ENCODE peak calls at places on chromosomes 2 and 18, in seven cellular contexts. One of them, this sample, is unnamed.

GRCh38 chr2:218781691-218782528 is at the start of gene CYP27A1:
- DNase-seq in NCI-H226: no peak
- DNase-seq in NCI-H1694 treated with DMSO at 0.1 percent for 48 hours: no peak
- DNase-seq in iris pigment epithelial cell: peak; percentile 27
- DNase-seq in ovary: peak; percentile 59
- DNase-seq in KG1: no peak
- DNase-seq in activated gamma-delta T cell treated with Interleukin-2 at 50 U/mL for 16 hours: no peak
- DNase-seq in this sample: no peak

GRCh38 chr2:242030226-242030575 is 160.7 kb downstream of the RTP5 start:
- DNase-seq in NCI-H226: no peak
- DNase-seq in NCI-H1694 treated with DMSO at 0.1 percent for 48 hours: no peak
- DNase-seq in iris pigment epithelial cell: no peak
- DNase-seq in ovary: no peak
- DNase-seq in KG1: no peak
- DNase-seq in activated gamma-delta T cell treated with Interleukin-2 at 50 U/mL for 16 hours: no peak
- DNase-seq in this sample: no peak

GRCh38 chr2:109402180-109402579 is 211.6 kb downstream of the SEPTIN10 start:
- DNase-seq in NCI-H226: no peak
- DNase-seq in NCI-H1694 treated with DMSO at 0.1 percent for 48 hours: no peak
- DNase-seq in iris pigment epithelial cell: no peak
- DNase-seq in ovary: no peak
- DNase-seq in KG1: no peak
- DNase-seq in activated gamma-delta T cell treated with Interleukin-2 at 50 U/mL for 16 hours: no peak
- DNase-seq in this sample: no peak

GRCh38 chr2:179745615-179746263 is 115.7 kb downstream of the ZNF385B start:
- DNase-seq in NCI-H226: no peak
- DNase-seq in NCI-H1694 treated with DMSO at 0.1 percent for 48 hours: no peak
- DNase-seq in iris pigment epithelial cell: no peak
- DNase-seq in ovary: no peak
- DNase-seq in KG1: no peak
- DNase-seq in activated gamma-delta T cell treated with Interleukin-2 at 50 U/mL for 16 hours: no peak
- DNase-seq in this sample: no peak

GRCh38 chr18:55863876-55864275 is 275.9 kb upstream of the TCF4 start:
- DNase-seq in NCI-H226: no peak
- DNase-seq in NCI-H1694 treated with DMSO at 0.1 percent for 48 hours: peak; percentile 96
- DNase-seq in iris pigment epithelial cell: no peak
- DNase-seq in ovary: no peak
- DNase-seq in KG1: no peak
- DNase-seq in activated gamma-delta T cell treated with Interleukin-2 at 50 U/mL for 16 hours: no peak
- DNase-seq in this sample: no peak

GRCh38 chr2:217897816-217898806 is 104.7 kb downstream of the TNS1 start:
- DNase-seq in NCI-H226: no peak
- DNase-seq in NCI-H1694 treated with DMSO at 0.1 percent for 48 hours: no peak
- DNase-seq in iris pigment epithelial cell: no peak
- DNase-seq in ovary: no peak
- DNase-seq in KG1: no peak
- DNase-seq in activated gamma-delta T cell treated with Interleukin-2 at 50 U/mL for 16 hours: no peak
- DNase-seq in this sample: no peak

GRCh38 chr2:11784747-11785610 is 38.5 kb downstream of the LPIN1 start:
- DNase-seq in NCI-H226: no peak
- DNase-seq in NCI-H1694 treated with DMSO at 0.1 percent for 48 hours: peak; percentile 22
- DNase-seq in iris pigment epithelial cell: peak; percentile 36
- DNase-seq in ovary: peak; percentile 61
- DNase-seq in KG1: no peak
- DNase-seq in activated gamma-delta T cell treated with Interleukin-2 at 50 U/mL for 16 hours: peak; percentile 37
- DNase-seq in this sample: peak; percentile 45

GRCh38 chr2:1742680-1743395 is 1.5 kb downstream of the PXDN start:
- DNase-seq in NCI-H226: peak; percentile 91
- DNase-seq in NCI-H1694 treated with DMSO at 0.1 percent for 48 hours: no peak
- DNase-seq in iris pigment epithelial cell: peak; percentile 97
- DNase-seq in ovary: peak; percentile 87
- DNase-seq in KG1: no peak
- DNase-seq in activated gamma-delta T cell treated with Interleukin-2 at 50 U/mL for 16 hours: peak; percentile 26
- DNase-seq in this sample: no peak

GRCh38 chr2:121297217-121297830 is 12.3 kb upstream of the TFCP2L1 start:
- DNase-seq in NCI-H226: no peak
- DNase-seq in NCI-H1694 treated with DMSO at 0.1 percent for 48 hours: peak; percentile 78
- DNase-seq in iris pigment epithelial cell: peak; percentile 42
- DNase-seq in ovary: no peak
- DNase-seq in KG1: no peak
- DNase-seq in activated gamma-delta T cell treated with Interleukin-2 at 50 U/mL for 16 hours: no peak
- DNase-seq in this sample: no peak

This sample was measured in naive thymus-derived CD8-positive, alpha-beta T cell.